ENCODE peak calls at places on chromosomes 11 and 22, in six cellular contexts. P, T, C, L, D and N are unnamed samples.

GRCh38 chr11:102446606-102447005 is 6.0 kb downstream of the TMEM123 start:
- DNase-seq in D (peak), C (no peak), P (peak), L (no peak), T (no peak), N (no peak)

GRCh38 chr22:41048791-41049717 is 43.3 kb upstream of the EP300 start:
- DNase-seq in T (peak), L (peak), C (peak), P (peak), D (no peak), N (no peak)

GRCh38 chr11:59173080-59173963 is 1.4 kb downstream of the DTX4 start:
- DNase-seq in C (peak), P (peak), D (no peak), T (peak), L (peak), N (no peak)

GRCh38 chr11:120511804-120512726 is 517 bp downstream of the GRIK4 start:
- DNase-seq in L (peak), D (no peak), C (no peak), T (no peak), P (no peak), N (no peak)

GRCh38 chr11:41784513-41785335 is 325.3 kb upstream of the LRRC4C start:
- DNase-seq in C (no peak), D (peak), T (no peak), P (no peak), L (no peak), N (no peak)

GRCh38 chr11:68976563-68976962 is 4.2 kb downstream of the MRGPRD start:
- DNase-seq in L (no peak), P (peak), T (no peak), D (no peak), C (no peak), N (no peak)

GRCh38 chr22:29691636-29692326 is 28.0 kb upstream of the CABP7 start:
- DNase-seq in D (no peak), P (no peak), T (peak), L (no peak), C (no peak), N (no peak)

GRCh38 chr22:32644252-32645100 is 157.0 kb upstream of the TIMP3 start:
- DNase-seq in L (no peak), C (no peak), D (no peak), T (peak), P (peak), N (no peak)

GRCh38 chr11:87477321-87477720 is 439.6 kb downstream of the TMEM135 start:
- DNase-seq in P (no peak), L (no peak), T (no peak), C (no peak), D (no peak), N (no peak)
- H3K4me3 ChIP-seq in P (no peak), L (no peak), T (no peak), C (no peak), D (no peak), N (no peak)

DNA sequence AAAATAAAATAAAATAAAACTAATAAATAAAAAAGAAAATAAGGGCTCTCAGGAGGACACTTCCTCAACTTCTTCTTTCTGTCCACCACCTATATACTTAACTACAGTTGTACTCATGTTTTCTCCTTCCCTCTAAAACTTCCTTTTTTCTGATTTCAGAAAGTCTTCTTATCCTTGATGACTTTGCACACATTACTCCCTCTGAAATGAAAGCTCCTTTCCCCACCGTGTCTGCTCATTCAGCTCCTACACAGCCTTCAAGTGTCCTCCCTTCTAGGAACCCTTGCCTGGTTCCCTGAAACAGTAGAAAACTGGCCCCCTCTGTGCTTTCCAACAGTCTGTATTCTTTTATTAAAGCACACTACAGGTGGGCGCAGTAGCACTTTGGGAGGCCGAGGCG is 18.3 kb upstream of the DDX17 start:
- DNase-seq in D (no peak), C (no peak), P (no peak), T (no peak), L (no peak), N (no peak)
- H3K4me3 ChIP-seq in D (no peak), C (no peak), P (no peak), T (no peak), L (no peak), N (no peak)

GRCh38 chr11:27874998-27875397 is 174.7 kb upstream of the BDNF start:
- DNase-seq in C (no peak), P (no peak), L (no peak), T (no peak), D (no peak), N (no peak)
- H3K4me3 ChIP-seq in C (no peak), P (no peak), L (no peak), T (no peak), D (no peak), N (no peak)

GRCh38 chr11:35261197-35261596 is 122.2 kb downstream of the CD44 start:
- DNase-seq in L (no peak), P (no peak), C (no peak), D (no peak), T (no peak), N (no peak)

GRCh38 chr11:35262735-35263134 is 123.8 kb downstream of the CD44 start:
- DNase-seq in L (no peak), D (no peak), C (no peak), T (no peak), P (no peak), N (no peak)

GRCh38 chr11:35257287-35257686 is 118.3 kb downstream of the CD44 start:
- DNase-seq in C (no peak), T (no peak), D (no peak), P (no peak), L (no peak), N (peak)

GRCh38 chr11:35259529-35259928 is 120.6 kb downstream of the CD44 start:
- DNase-seq in D (no peak), P (no peak), C (no peak), L (no peak), T (no peak), N (no peak)

DNA sequence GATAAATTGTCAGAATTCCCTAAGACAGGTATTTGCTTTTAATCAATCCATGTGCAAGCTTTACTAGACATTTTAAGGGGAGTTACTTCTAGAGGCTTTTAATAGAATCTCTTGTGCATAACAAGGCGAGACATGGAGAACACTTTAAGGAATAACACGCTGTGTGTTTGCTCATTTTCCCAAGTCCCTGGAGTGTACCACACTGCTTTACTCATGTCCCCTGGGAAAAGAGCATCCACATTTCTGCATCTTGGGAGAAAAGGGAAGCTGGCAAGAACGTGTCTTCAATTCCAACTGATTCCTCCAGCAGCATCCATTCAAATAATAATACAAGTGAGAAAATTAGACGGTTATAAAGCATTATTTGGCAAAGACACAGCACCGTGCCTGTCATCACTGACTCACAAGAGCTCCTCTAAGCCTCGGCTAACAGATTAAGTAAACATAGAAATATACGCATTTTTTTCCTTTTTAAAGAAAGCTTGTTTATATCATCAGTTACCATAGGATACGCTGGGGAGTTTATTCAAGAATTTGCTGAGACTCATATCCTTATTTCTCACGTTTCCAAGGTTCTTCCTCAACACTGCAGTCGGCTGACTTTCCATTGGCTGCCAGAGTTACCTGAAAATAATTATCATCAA is 121.5 kb downstream of the CD44 start:
- DNase-seq in P (peak), D (peak), T (no peak), L (no peak), C (no peak), N (no peak)
- H3K4me3 ChIP-seq in P (no peak), D (peak), T (no peak), L (no peak), C (no peak), N (no peak)